ENCODE peak calls at places on chromosomes 12 and 14, in five cellular contexts. M is HTR-8/SVneo; G is stimulated activated CD4-positive, alpha-beta T cell treated with anti-CD3 and anti-CD28 coated beads, TNF-alpha, amount 100 ng/mL, for 24 hours; S is esophagus squamous epithelium; N is memory B cell. Z is an unnamed sample.
A peak's percentile ranks its signal among the peaks of the same experiment; 100 is the strongest.

GRCh38 chr12:55712700-55713415 is 3.0 kb upstream of the BLOC1S1 start:
- DNase-seq in S (no peak), G (no peak), N (no peak), M (no peak), Z (no peak)

GRCh38 chr12:989751-990278 is 1.2 kb upstream of the ERC1 start:
- DNase-seq in M (peak; percentile 72), G (no peak), S (no peak), N (no peak), Z (peak; percentile 95)

GRCh38 chr12:58967551-58967950 is 47.2 kb upstream of the LRIG3 start:
- DNase-seq in G (no peak), N (no peak), S (no peak), M (no peak), Z (no peak)

GRCh38 chr14:54487771-54488170 is 1.0 kb downstream of the GMFB start:
- DNase-seq in M (peak; percentile 82), N (no peak), S (no peak), G (no peak), Z (peak; percentile 76)

GRCh38 chr12:4059891-4060290 is 186.7 kb upstream of the PARP11 start:
- DNase-seq in N (no peak), G (no peak), M (no peak), S (no peak), Z (no peak)

GRCh38 chr12:96195845-96196451 is 1.8 kb downstream of the ELK3 start:
- DNase-seq in S (no peak), M (peak; percentile 56), G (peak; percentile 53), N (peak; percentile 31), Z (peak; percentile 71)

GRCh38 chr12:47189753-47190152 is 110.0 kb upstream of the AMIGO2 start:
- DNase-seq in S (no peak), G (no peak), N (no peak), M (no peak), Z (no peak)

GRCh38 chr12:122687091-122687490 is 16.1 kb downstream of the HCAR2 start:
- DNase-seq in N (no peak), G (no peak), S (no peak), M (no peak), Z (no peak)

GRCh38 chr14:90578283-90578985 is 181.6 kb downstream of the CALM1 start:
- DNase-seq in N (no peak), G (no peak), M (no peak), S (no peak), Z (no peak)

GRCh38 chr14:28671425-28671824 is 95.2 kb upstream of the FOXG1 start:
- DNase-seq in M (no peak), G (no peak), S (no peak), N (no peak), Z (peak; percentile 8)

GRCh38 chr12:13033266-13033875 is 10.8 kb upstream of the FAM234B start:
- DNase-seq in G (no peak), M (no peak), N (no peak), S (no peak), Z (no peak)

Z was measured in COLO829.